ENCODE peak calls at places on chromosomes 12 and 14, in six cellular contexts. R is NCI-H1105 treated with DMSO at 0.1 percent for 48 hours; T is stimulated activated CD8-positive, alpha-beta memory T cell treated with anti-CD3 and anti-CD28 coated beads, Interleukin-7, amount 100 ng/mL, for 1 hour; V is iPS-NIHi11; A is left cardiac atrium; F is AG08396. I is an unnamed sample.
A peak's percentile ranks its signal among the peaks of the same experiment; 100 is the strongest.

GRCh38 chr12:122527478-122527944 is 462 bp downstream of the KNTC1 start:
- DNase-seq in A (no peak), R (peak; percentile 32), T (no peak), F (peak; percentile 7), V (peak; percentile 43), I (peak; percentile 8)

GRCh38 chr14:47179906-47180305 is 495.5 kb downstream of the MDGA2 start:
- DNase-seq in R (no peak), F (no peak), T (no peak), A (no peak), V (no peak), I (no peak)

GRCh38 chr12:124776126-124776513 is 87.5 kb downstream of the SCARB1 start:
- DNase-seq in F (no peak), V (no peak), T (no peak), A (no peak), R (no peak), I (no peak)

GRCh38 chr12:19298837-19299605 is 140.3 kb upstream of the AEBP2 start:
- DNase-seq in V (no peak), A (no peak), T (no peak), F (no peak), R (no peak), I (no peak)

GRCh38 chr14:61238611-61239010 is 42.5 kb downstream of the TMEM30B start:
- DNase-seq in T (no peak), R (no peak), V (no peak), A (no peak), F (no peak), I (no peak)

GRCh38 chr12:93174048-93174447 is 203.7 kb upstream of the NUDT4 start:
- DNase-seq in V (no peak), F (peak; percentile 27), T (no peak), A (no peak), R (no peak), I (peak; percentile 12)

GRCh38 chr14:67410313-67410712 is 1.7 kb downstream of the PLEK2 start:
- DNase-seq in R (no peak), F (no peak), T (no peak), A (no peak), V (no peak), I (no peak)

GRCh38 chr12:42213023-42213422 is 25.0 kb downstream of the YAF2 start:
- DNase-seq in F (no peak), V (peak; percentile 28), T (no peak), A (no peak), R (peak; percentile 86), I (no peak)

GRCh38 chr14:80987235-80988032 is 32.0 kb downstream of the TSHR start:
- DNase-seq in R (peak; percentile 75), F (peak; percentile 63), V (peak; percentile 73), A (peak; percentile 57), T (peak; percentile 39), I (peak; percentile 38)

GRCh38 chr14:88002421-88002820 is 2.5 kb upstream of the GPR65 start:
- DNase-seq in A (no peak), F (no peak), R (no peak), T (no peak), V (no peak), I (no peak)

GRCh38 chr14:104403421-104404220 is 175.9 kb upstream of the C14orf180 start:
- DNase-seq in F (no peak), V (peak; percentile 16), T (no peak), A (no peak), R (no peak), I (no peak)

GRCh38 chr12:56256326-56256960 is 1.7 kb downstream of the ANKRD52 start:
- DNase-seq in A (peak; percentile 40), F (no peak), T (no peak), V (peak; percentile 59), R (no peak), I (peak; percentile 41)

GRCh38 chr14:24204163-24205146 is 1.0 kb upstream of the TSSK4 start:
- DNase-seq in F (no peak), A (no peak), T (no peak), V (no peak), R (no peak), I (no peak)

GRCh38 chr12:5248230-5248629 is 183.7 kb upstream of the NTF3 start:
- DNase-seq in F (no peak), T (no peak), A (no peak), V (no peak), R (no peak), I (no peak)

GRCh38 chr12:56806303-56806702 is 43.2 kb downstream of the HSD17B6 start:
- DNase-seq in A (no peak), T (no peak), R (no peak), F (no peak), V (no peak), I (no peak)

GRCh38 chr12:26034371-26035142 is 76.1 kb downstream of the RASSF8 start:
- DNase-seq in F (no peak), A (no peak), R (no peak), T (no peak), V (no peak), I (no peak)

GRCh38 chr12:76113800-76114757 is 29.6 kb upstream of the NAP1L1 start:
- DNase-seq in V (no peak), R (no peak), T (no peak), F (no peak), A (no peak), I (peak; percentile 22)

GRCh38 chr14:56120091-56120632 is 2.0 kb downstream of the PELI2 start:
- DNase-seq in R (peak; percentile 30), F (peak; percentile 45), T (no peak), V (no peak), A (no peak), I (peak; percentile 18)

GRCh38 chr14:41662780-41663477 is 56.3 kb downstream of the LRFN5 start:
- DNase-seq in R (no peak), T (no peak), F (no peak), V (no peak), A (no peak), I (no peak)

GRCh38 chr14:33773205-33774030 is 177.5 kb downstream of the EGLN3 start:
- DNase-seq in T (no peak), A (no peak), R (no peak), V (no peak), F (no peak), I (no peak)

GRCh38 chr12:24795699-24796385 is 153.1 kb downstream of the BCAT1 start:
- DNase-seq in A (no peak), R (no peak), T (no peak), F (no peak), V (no peak), I (no peak)

GRCh38 chr12:109461846-109462766 is 15.0 kb downstream of the KCTD10 start:
- DNase-seq in V (peak; percentile 55), F (peak; percentile 87), R (no peak), T (no peak), A (peak; percentile 92), I (peak; percentile 91)

GRCh38 chr14:96146131-96146771 is 58.4 kb upstream of the BDKRB2 start:
- DNase-seq in F (peak; percentile 61), T (no peak), A (no peak), V (no peak), R (no peak), I (peak; percentile 67)

GRCh38 chr12:74780458-74781241 is 243.0 kb downstream of the ATXN7L3B start:
- DNase-seq in R (no peak), T (no peak), A (no peak), F (no peak), V (no peak), I (peak; percentile 9)

GRCh38 chr12:9848899-9849298 is 20.3 kb downstream of the CLEC2B start:
- DNase-seq in F (no peak), T (no peak), V (no peak), R (no peak), A (no peak), I (no peak)

GRCh38 chr14:106562451-106562850 is 1036.1 kb downstream of the TMEM121 start:
- DNase-seq in R (no peak), V (no peak), A (no peak), F (no peak), T (no peak), I (no peak)

GRCh38 chr12:10363922-10364838 is 25.7 kb downstream of the KLRK1 start:
- DNase-seq in V (no peak), R (peak; percentile 43), A (peak; percentile 41), T (no peak), F (peak; percentile 17), I (peak; percentile 20)